ENCODE peak calls at places on chromosomes 4 and X, in nine cellular contexts. W, C, Z, Y, T, D, G, H and I are unnamed samples.

GRCh38 chr4:180054291-180054690 is 2188.9 kb upstream of the TENM3 start:
- DNase-seq in D (no peak), T (no peak), G (no peak), C (no peak), W (no peak), Z (no peak), H (no peak), Y (no peak), I (no peak)

GRCh38 chr4:8776366-8776765 is 95.3 kb downstream of the HMX1 start:
- DNase-seq in W (no peak), Y (no peak), T (peak), Z (no peak), C (no peak), D (no peak), H (no peak), G (no peak), I (no peak)

GRCh38 chr4:126051709-126052424 is 737.1 kb downstream of the FAT4 start:
- DNase-seq in H (no peak), G (no peak), Y (no peak), T (no peak), W (peak), Z (no peak), D (no peak), C (no peak), I (no peak)

GRCh38 chrX:18677140-18677834 is 5.4 kb upstream of the RS1 start:
- DNase-seq in Y (no peak), W (no peak), T (no peak), G (no peak), D (no peak), Z (no peak), C (no peak), H (no peak), I (no peak)

GRCh38 chr4:66048861-66049260 is 378.6 kb upstream of the EPHA5 start:
- DNase-seq in Y (no peak), T (no peak), W (peak), G (no peak), D (no peak), H (no peak), Z (no peak), C (no peak), I (no peak)

GRCh38 chr4:186158966-186159365 is 32.4 kb upstream of the CYP4V2 start:
- DNase-seq in C (no peak), W (no peak), D (no peak), H (no peak), Z (no peak), T (no peak), Y (no peak), G (no peak), I (no peak)

GRCh38 chrX:29397506-29397905 is 810.3 kb downstream of the IL1RAPL1 start:
- DNase-seq in G (no peak), T (no peak), C (no peak), Y (no peak), H (no peak), Z (no peak), D (no peak), W (peak), I (no peak)

GRCh38 chr4:13888112-13888511 is 260.6 kb upstream of the BOD1L1 start:
- DNase-seq in W (peak), C (no peak), Z (no peak), Y (no peak), G (no peak), D (no peak), H (no peak), T (no peak), I (no peak)

GRCh38 chr4:32488690-32489089 is 1768.5 kb downstream of the PCDH7 start:
- DNase-seq in C (no peak), Z (no peak), G (no peak), D (no peak), Y (no peak), W (no peak), T (no peak), H (no peak), I (no peak)

GRCh38 chrX:7068939-7069367 is 78.6 kb upstream of the STS start:
- DNase-seq in H (no peak), Z (no peak), D (no peak), W (peak), C (no peak), Y (no peak), G (no peak), T (no peak), I (no peak)

GRCh38 chr4:80610845-80611244 is 275.3 kb downstream of the CFAP299 start:
- DNase-seq in H (no peak), Z (no peak), T (no peak), Y (no peak), C (no peak), G (peak), D (no peak), W (peak), I (no peak)

GRCh38 chr4:154076921-154077320 is 288.0 kb upstream of the SFRP2 start:
- DNase-seq in C (no peak), D (no peak), T (no peak), Z (no peak), W (peak), H (no peak), Y (no peak), G (no peak), I (no peak)

GRCh38 chr4:105197777-105198176 is 51.1 kb downstream of the TET2 start:
- DNase-seq in D (no peak), G (no peak), W (peak), C (no peak), T (no peak), Z (no peak), Y (no peak), H (no peak), I (no peak)